ENCODE peak calls at places on chromosomes 4 and X, in six cellular contexts. One of them, this sample, is unnamed.
A peak's percentile ranks its signal among the peaks of the same experiment; 100 is the strongest.

GRCh38 chrX:135707880-135708279 is 5.6 kb upstream of the CT45A1 start:
- DNase-seq in IMR-90: no peak
- DNase-seq in breast epithelium: no peak
- DNase-seq in A549: peak; percentile 60
- DNase-seq in ovary: no peak
- DNase-seq in Peyer's patch: no peak
- DNase-seq in this sample: peak; percentile 16

GRCh38 chr4:55736605-55737183 is 82.9 kb upstream of the EXOC1L start:
- DNase-seq in ovary: no peak
- DNase-seq in breast epithelium: no peak
- DNase-seq in IMR-90: peak; percentile 3
- DNase-seq in A549: no peak
- DNase-seq in Peyer's patch: no peak
- DNase-seq in this sample: no peak

GRCh38 chrX:94751611-94752010 is 1077.6 kb downstream of the FAM133A start:
- DNase-seq in ovary: no peak
- DNase-seq in Peyer's patch: no peak
- DNase-seq in A549: no peak
- DNase-seq in breast epithelium: no peak
- DNase-seq in IMR-90: no peak
- DNase-seq in this sample: no peak

GRCh38 chr4:106585920-106586349 is 217.4 kb upstream of the GIMD1 start:
- DNase-seq in ovary: no peak
- DNase-seq in A549: no peak
- DNase-seq in Peyer's patch: no peak
- DNase-seq in IMR-90: no peak
- DNase-seq in breast epithelium: no peak
- DNase-seq in this sample: no peak

GRCh38 chr4:43471950-43472349 is 579.4 kb downstream of the GRXCR1 start:
- DNase-seq in breast epithelium: no peak
- DNase-seq in IMR-90: no peak
- DNase-seq in Peyer's patch: no peak
- DNase-seq in ovary: no peak
- DNase-seq in A549: peak; percentile 2
- DNase-seq in this sample: no peak

GRCh38 chrX:104972737-104973136 is 247.8 kb downstream of the TEX13A start:
- DNase-seq in ovary: no peak
- DNase-seq in IMR-90: no peak
- DNase-seq in breast epithelium: no peak
- DNase-seq in Peyer's patch: no peak
- DNase-seq in A549: no peak
- DNase-seq in this sample: no peak

GRCh38 chrX:115036029-115036428 is 18.6 kb upstream of the IL13RA2 start:
- DNase-seq in ovary: no peak
- DNase-seq in IMR-90: no peak
- DNase-seq in A549: no peak
- DNase-seq in Peyer's patch: no peak
- DNase-seq in breast epithelium: no peak
- DNase-seq in this sample: no peak

GRCh38 chr4:139940600-139940999 is 213.4 kb downstream of the MAML3 start:
- DNase-seq in Peyer's patch: no peak
- DNase-seq in IMR-90: no peak
- DNase-seq in ovary: no peak
- DNase-seq in A549: no peak
- DNase-seq in breast epithelium: no peak
- DNase-seq in this sample: no peak

GRCh38 chr4:1246901-1247810 is 1.8 kb downstream of the CTBP1 start:
- DNase-seq in IMR-90: no peak
- DNase-seq in ovary: peak; percentile 25
- DNase-seq in A549: no peak
- DNase-seq in breast epithelium: no peak
- DNase-seq in Peyer's patch: peak; percentile 50
- DNase-seq in this sample: peak; percentile 26

GRCh38 chrX:53287493-53288138 is 6.2 kb upstream of the IQSEC2 start:
- DNase-seq in Peyer's patch: peak; percentile 79
- DNase-seq in IMR-90: peak; percentile 66
- DNase-seq in A549: no peak
- DNase-seq in ovary: peak; percentile 42
- DNase-seq in breast epithelium: peak; percentile 40
- DNase-seq in this sample: peak; percentile 70

GRCh38 chr4:150145950-150146340 is 67.7 kb downstream of the DCLK2 start:
- DNase-seq in breast epithelium: no peak
- DNase-seq in ovary: no peak
- DNase-seq in Peyer's patch: no peak
- DNase-seq in IMR-90: peak; percentile 47
- DNase-seq in A549: no peak
- DNase-seq in this sample: no peak

GRCh38 chr4:73450398-73451004 is 14.5 kb downstream of the AFP start:
- DNase-seq in IMR-90: peak; percentile 89
- DNase-seq in breast epithelium: no peak
- DNase-seq in A549: peak; percentile 73
- DNase-seq in ovary: peak; percentile 38
- DNase-seq in Peyer's patch: no peak
- DNase-seq in this sample: no peak

GRCh38 chr4:8532245-8532781 is 47.9 kb upstream of the GPR78 start:
- DNase-seq in ovary: no peak
- DNase-seq in breast epithelium: no peak
- DNase-seq in Peyer's patch: no peak
- DNase-seq in A549: no peak
- DNase-seq in IMR-90: no peak
- DNase-seq in this sample: no peak

GRCh38 chrX:6849711-6850415 is 297.6 kb upstream of the STS start:
- DNase-seq in IMR-90: peak; percentile 2
- DNase-seq in Peyer's patch: no peak
- DNase-seq in A549: no peak
- DNase-seq in breast epithelium: no peak
- DNase-seq in ovary: no peak
- DNase-seq in this sample: no peak

GRCh38 chr4:17315459-17315858 is 196.4 kb downstream of the QDPR start:
- DNase-seq in Peyer's patch: no peak
- DNase-seq in IMR-90: no peak
- DNase-seq in breast epithelium: no peak
- DNase-seq in A549: no peak
- DNase-seq in ovary: no peak
- DNase-seq in this sample: no peak

GRCh38 chrX:103248553-103248952 is 6.4 kb downstream of the TCEAL8 start:
- DNase-seq in breast epithelium: no peak
- DNase-seq in A549: peak; percentile 16
- DNase-seq in Peyer's patch: no peak
- DNase-seq in ovary: no peak
- DNase-seq in IMR-90: peak; percentile 10
- DNase-seq in this sample: no peak

GRCh38 chr4:153004106-153004881 is 68.2 kb downstream of the FHDC1 start:
- DNase-seq in Peyer's patch: no peak
- DNase-seq in breast epithelium: no peak
- DNase-seq in ovary: no peak
- DNase-seq in A549: no peak
- DNase-seq in IMR-90: no peak
- DNase-seq in this sample: no peak

GRCh38 chrX:69290327-69290726 is 125.1 kb upstream of the PJA1 start:
- DNase-seq in breast epithelium: no peak
- DNase-seq in A549: no peak
- DNase-seq in IMR-90: no peak
- DNase-seq in ovary: no peak
- DNase-seq in Peyer's patch: no peak
- DNase-seq in this sample: no peak

GRCh38 chrX:24375732-24376131 is 15.3 kb downstream of the SUPT20HL1 start:
- DNase-seq in Peyer's patch: no peak
- DNase-seq in ovary: no peak
- DNase-seq in A549: no peak
- DNase-seq in IMR-90: no peak
- DNase-seq in breast epithelium: no peak
- DNase-seq in this sample: no peak

GRCh38 chrX:17931855-17932254 is 70.8 kb upstream of the RAI2 start:
- DNase-seq in ovary: no peak
- DNase-seq in A549: no peak
- DNase-seq in IMR-90: no peak
- DNase-seq in Peyer's patch: no peak
- DNase-seq in breast epithelium: no peak
- DNase-seq in this sample: no peak

GRCh38 chr4:22129454-22130075 is 181.0 kb upstream of the KCNIP4 start:
- DNase-seq in ovary: no peak
- DNase-seq in breast epithelium: no peak
- DNase-seq in IMR-90: peak; percentile 26
- DNase-seq in A549: peak; percentile 34
- DNase-seq in Peyer's patch: peak; percentile 63
- DNase-seq in this sample: peak; percentile 22

GRCh38 chr4:80266267-80266901 is at the start of gene FGF5:
- DNase-seq in IMR-90: peak; percentile 94
- DNase-seq in breast epithelium: no peak
- DNase-seq in A549: no peak
- DNase-seq in Peyer's patch: no peak
- DNase-seq in ovary: no peak
- DNase-seq in this sample: peak; percentile 36

GRCh38 chr4:172786039-172786792 is 382.4 kb upstream of the GALNT7 start:
- DNase-seq in IMR-90: peak; percentile 49
- DNase-seq in A549: no peak
- DNase-seq in breast epithelium: no peak
- DNase-seq in ovary: no peak
- DNase-seq in Peyer's patch: no peak
- DNase-seq in this sample: no peak

GRCh38 chr4:53905935-53906377 is 158.4 kb downstream of the CHIC2 start:
- DNase-seq in A549: peak; percentile 49
- DNase-seq in IMR-90: peak; percentile 78
- DNase-seq in ovary: peak; percentile 60
- DNase-seq in Peyer's patch: peak; percentile 55
- DNase-seq in breast epithelium: no peak
- DNase-seq in this sample: peak; percentile 26

GRCh38 chr4:8396762-8397406 is 43.6 kb downstream of the ACOX3 start:
- DNase-seq in breast epithelium: no peak
- DNase-seq in Peyer's patch: no peak
- DNase-seq in A549: no peak
- DNase-seq in IMR-90: no peak
- DNase-seq in ovary: no peak
- DNase-seq in this sample: no peak

GRCh38 chrX:17591741-17592110 is 145.6 kb upstream of the SCML1 start:
- DNase-seq in ovary: peak; percentile 16
- DNase-seq in A549: no peak
- DNase-seq in Peyer's patch: no peak
- DNase-seq in IMR-90: peak; percentile 81
- DNase-seq in breast epithelium: no peak
- DNase-seq in this sample: no peak

GRCh38 chr4:71713611-71714203 is 70.2 kb downstream of the GC start:
- DNase-seq in breast epithelium: no peak
- DNase-seq in A549: peak; percentile 48
- DNase-seq in IMR-90: peak; percentile 77
- DNase-seq in Peyer's patch: no peak
- DNase-seq in ovary: no peak
- DNase-seq in this sample: no peak

GRCh38 chrX:130166503-130166777 is 799 bp upstream of the AIFM1 start:
- DNase-seq in IMR-90: no peak
- DNase-seq in breast epithelium: no peak
- DNase-seq in ovary: no peak
- DNase-seq in A549: no peak
- DNase-seq in Peyer's patch: no peak
- DNase-seq in this sample: no peak

GRCh38 chrX:130165181-130165702 is 399 bp downstream of the AIFM1 start:
- DNase-seq in IMR-90: no peak
- DNase-seq in breast epithelium: no peak
- DNase-seq in A549: no peak
- DNase-seq in Peyer's patch: no peak
- DNase-seq in ovary: peak; percentile 56
- DNase-seq in this sample: no peak

GRCh38 chrX:130163350-130163851 is 2.2 kb downstream of the AIFM1 start:
- DNase-seq in breast epithelium: no peak
- DNase-seq in Peyer's patch: no peak
- DNase-seq in A549: no peak
- DNase-seq in IMR-90: no peak
- DNase-seq in ovary: no peak
- DNase-seq in this sample: no peak

GRCh38 chrX:130167040-130167439 is 1.4 kb upstream of the AIFM1 start:
- DNase-seq in ovary: no peak
- DNase-seq in IMR-90: no peak
- DNase-seq in A549: no peak
- DNase-seq in breast epithelium: no peak
- DNase-seq in Peyer's patch: no peak
- DNase-seq in this sample: no peak

GRCh38 chrX:130165703-130166502 is at the start of gene AIFM1:
- DNase-seq in breast epithelium: peak; percentile 80
- DNase-seq in ovary: peak; percentile 89
- DNase-seq in A549: peak; percentile 98
- DNase-seq in Peyer's patch: peak; percentile 95
- DNase-seq in IMR-90: peak; percentile 94
- DNase-seq in this sample: peak; percentile 92
- TF ChIP-seq POLR2A in breast epithelium: no peak
- TF ChIP-seq POLR2A in ovary: peak; percentile 46
- TF ChIP-seq POLR2A in A549: peak; percentile 89
- TF ChIP-seq POLR2A in Peyer's patch: peak; percentile 44
- TF ChIP-seq POLR2A in IMR-90: no peak
- TF ChIP-seq POLR2A in this sample: peak; percentile 66

GRCh38 chr4:88320780-88321373 is 36.5 kb upstream of the PPM1K start:
- DNase-seq in ovary: no peak
- DNase-seq in Peyer's patch: peak; percentile 73
- DNase-seq in breast epithelium: no peak
- DNase-seq in IMR-90: no peak
- DNase-seq in A549: peak; percentile 20
- DNase-seq in this sample: peak; percentile 38
- TF ChIP-seq POLR2A in ovary: no peak
- TF ChIP-seq POLR2A in Peyer's patch: no peak
- TF ChIP-seq POLR2A in breast epithelium: no peak
- TF ChIP-seq POLR2A in IMR-90: no peak
- TF ChIP-seq POLR2A in A549: no peak
- TF ChIP-seq POLR2A in this sample: no peak

DNA sequence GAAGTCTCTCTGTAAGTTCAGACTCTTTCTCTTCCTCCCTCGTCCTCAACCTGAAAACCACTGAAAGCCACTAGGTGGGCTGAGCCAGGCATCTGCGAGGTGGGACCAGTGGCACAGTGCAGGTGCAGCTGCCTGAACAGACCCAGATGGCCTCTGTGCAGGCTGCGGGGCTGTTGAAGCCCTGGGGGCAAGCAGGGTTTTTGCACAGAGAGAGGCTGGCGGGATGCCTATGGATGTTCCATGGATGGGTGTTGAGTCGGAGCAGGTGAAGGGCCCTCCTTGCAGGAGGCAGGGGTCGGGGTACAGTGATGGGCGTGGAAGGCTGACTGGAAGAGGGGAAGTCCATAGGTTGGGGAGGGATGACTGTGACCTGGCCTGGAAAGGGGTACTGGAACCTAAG is 350.2 kb upstream of the FAT1 start:
- DNase-seq in IMR-90: no peak
- DNase-seq in breast epithelium: no peak
- DNase-seq in Peyer's patch: no peak
- DNase-seq in A549: no peak
- DNase-seq in ovary: no peak
- DNase-seq in this sample: no peak
- TF ChIP-seq POLR2A in IMR-90: no peak
- TF ChIP-seq POLR2A in breast epithelium: no peak
- TF ChIP-seq POLR2A in Peyer's patch: no peak
- TF ChIP-seq POLR2A in A549: no peak
- TF ChIP-seq POLR2A in ovary: no peak
- TF ChIP-seq POLR2A in this sample: no peak

DNA sequence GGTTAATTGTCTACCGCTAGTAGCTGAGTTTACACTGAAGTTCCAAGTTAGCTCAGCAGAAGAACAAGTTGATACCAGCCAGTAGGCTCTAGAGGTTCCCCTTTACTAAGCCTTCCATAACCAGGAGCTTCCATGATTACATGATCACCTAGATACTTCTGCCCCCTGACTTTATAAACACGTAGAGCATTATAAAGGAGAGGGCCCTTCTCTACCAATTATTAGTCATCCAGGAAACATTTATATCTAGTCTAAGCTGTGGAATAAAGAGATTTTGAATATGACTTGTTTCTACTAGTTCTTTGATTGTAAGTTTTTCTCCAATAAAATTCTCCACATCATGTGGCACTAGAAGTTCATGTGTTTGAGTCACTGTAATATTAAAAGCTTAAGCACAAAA is 818.1 kb upstream of the PCDH10 start:
- DNase-seq in Peyer's patch: no peak
- DNase-seq in ovary: no peak
- DNase-seq in breast epithelium: no peak
- DNase-seq in A549: no peak
- DNase-seq in IMR-90: no peak
- DNase-seq in this sample: no peak
- TF ChIP-seq POLR2A in Peyer's patch: no peak
- TF ChIP-seq POLR2A in ovary: no peak
- TF ChIP-seq POLR2A in breast epithelium: no peak
- TF ChIP-seq POLR2A in A549: no peak
- TF ChIP-seq POLR2A in IMR-90: no peak
- TF ChIP-seq POLR2A in this sample: no peak